ENCODE peak calls at places on chromosomes 7 and 10, in four cellular contexts. M, C, G and T are unnamed samples.

GRCh38 chr7:70717553-70718248 is 414.2 kb upstream of the GALNT17 start:
- DNase-seq in M (no peak), G (no peak), C (no peak), T (no peak)

GRCh38 chr7:33903770-33904679 is 1.3 kb upstream of the BMPER start:
- DNase-seq in G (peak), M (no peak), C (no peak), T (peak)

GRCh38 chr10:5507649-5508131 is 8.3 kb upstream of the CALML5 start:
- DNase-seq in G (no peak), C (no peak), M (no peak), T (no peak)

GRCh38 chr10:113047151-113047550 is 97.1 kb downstream of the TCF7L2 start:
- DNase-seq in C (no peak), G (no peak), M (no peak), T (no peak)

GRCh38 chr10:61992059-61992460 is 90.6 kb downstream of the ARID5B start:
- DNase-seq in G (no peak), M (no peak), C (no peak), T (no peak)

GRCh38 chr7:74017122-74017521 is 10.9 kb upstream of the ELN start:
- DNase-seq in M (no peak), C (no peak), G (no peak), T (no peak)

GRCh38 chr7:28509256-28510021 is 97.1 kb downstream of the CREB5 start:
- DNase-seq in C (no peak), G (no peak), M (peak), T (no peak)

GRCh38 chr7:43392638-43393037 is 190.3 kb upstream of the STK17A start:
- DNase-seq in G (no peak), C (no peak), M (no peak), T (no peak)

GRCh38 chr10:116699783-116700150 is 42.6 kb downstream of the HSPA12A start:
- DNase-seq in M (no peak), G (no peak), C (no peak), T (no peak)

GRCh38 chr10:127740596-127740995 is 3.6 kb downstream of the FOXI2 start:
- DNase-seq in C (no peak), M (no peak), G (no peak), T (no peak)

GRCh38 chr10:122688293-122688989 is 11.2 kb downstream of the C10orf120 start:
- DNase-seq in C (no peak), M (no peak), G (no peak), T (no peak)

GRCh38 chr10:87767253-87767652 is 50.8 kb downstream of the ATAD1 start:
- DNase-seq in G (no peak), M (no peak), C (no peak), T (peak)

GRCh38 chr10:92590623-92591549 is 2.0 kb upstream of the KIF11 start:
- DNase-seq in G (peak), M (no peak), C (peak), T (peak)

GRCh38 chr10:131946321-131946751 is 35.4 kb downstream of the BNIP3 start:
- DNase-seq in M (no peak), G (no peak), C (no peak), T (no peak)
- TF ChIP-seq USF1 in M (no peak), G (no peak), C (no peak), T (no peak)

GRCh38 chr7:80263321-80263720 is 128.7 kb downstream of the GNAI1 start:
- DNase-seq in C (no peak), M (no peak), G (no peak), T (no peak)
- TF ChIP-seq USF1 in C (no peak), M (no peak), G (no peak), T (no peak)

DNA sequence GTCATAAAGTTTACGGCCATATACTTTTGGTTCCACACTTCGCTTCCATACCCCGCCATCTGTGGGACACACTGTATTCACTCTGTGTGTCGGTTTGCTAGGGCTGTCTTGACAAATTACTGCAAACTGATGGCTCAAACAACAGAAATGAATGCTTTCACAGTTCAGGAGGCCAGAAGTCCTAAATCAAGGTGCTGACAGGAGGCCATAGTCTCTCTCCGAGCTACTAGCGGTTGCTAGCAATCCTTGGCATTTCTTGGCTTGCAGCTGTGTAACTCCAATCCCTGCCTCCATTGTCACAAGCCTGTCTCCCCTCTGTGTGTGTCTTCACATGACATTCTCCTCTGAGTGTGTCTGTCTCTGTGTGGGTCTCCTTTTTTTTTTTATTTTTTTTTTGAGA is 29.0 kb upstream of the BMPR1A start:
- DNase-seq in G (no peak), M (no peak), C (no peak), T (no peak)
- TF ChIP-seq USF1 in G (no peak), M (no peak), C (no peak), T (no peak)

GRCh38 chr7:72017756-72018155 is 394.4 kb downstream of the CALN1 start:
- DNase-seq in G (no peak), M (no peak), C (no peak), T (no peak)
- TF ChIP-seq USF1 in G (no peak), M (no peak), C (no peak), T (no peak)

GRCh38 chr7:115357213-115357999 is 435.5 kb downstream of the MDFIC start:
- DNase-seq in M (no peak), C (no peak), G (no peak), T (no peak)
- TF ChIP-seq USF1 in M (no peak), C (no peak), G (no peak), T (no peak)

GRCh38 chr7:127390817-127391590 is 1.5 kb downstream of the ZNF800 start:
- DNase-seq in G (no peak), M (no peak), C (no peak), T (no peak)
- TF ChIP-seq USF1 in G (no peak), M (no peak), C (no peak), T (no peak)

GRCh38 chr10:124173298-124173900 is 80.0 kb upstream of the CHST15 start:
- DNase-seq in G (no peak), M (no peak), C (no peak), T (no peak)
- TF ChIP-seq USF1 in G (no peak), M (no peak), C (no peak), T (no peak)

GRCh38 chr7:80359476-80359875 is 152.4 kb downstream of the GNAT3 start:
- DNase-seq in C (no peak), G (no peak), M (no peak), T (no peak)
- TF ChIP-seq USF1 in C (no peak), G (no peak), M (no peak), T (no peak)